ENCODE peak calls at places on chromosomes 16 and 17, in eight cellular contexts. X is sigmoid colon, I is tibial artery, W is endodermal cell, N is transverse colon, Z is AG09309, C is esophagus muscularis mucosa, T is esophagus squamous epithelium. G is an unnamed sample.

GRCh38 chr16:72434159-72434558 is 262.2 kb upstream of the PMFBP1 start:
- DNase-seq in X (no peak), I (no peak), W (no peak), N (no peak), Z (no peak), C (no peak), T (no peak), G (peak)

GRCh38 chr16:13453325-13453724 is 466.6 kb upstream of the ERCC4 start:
- DNase-seq in X (no peak), I (no peak), W (no peak), N (no peak), Z (no peak), C (no peak), T (no peak), G (no peak)

GRCh38 chr17:57603978-57604377 is 141.1 kb downstream of the CCDC182 start:
- DNase-seq in X (no peak), I (no peak), W (no peak), N (peak), Z (no peak), C (no peak), T (no peak), G (no peak)

GRCh38 chr16:85126731-85127662 is 14.7 kb upstream of the CIBAR2 start:
- DNase-seq in X (no peak), I (no peak), W (peak), N (no peak), Z (peak), C (no peak), T (no peak), G (peak)

GRCh38 chr17:7041607-7042506 is 2.0 kb downstream of the SLC16A11 start:
- DNase-seq in X (no peak), I (no peak), W (peak), N (no peak), Z (no peak), C (no peak), T (no peak), G (no peak)

GRCh38 chr17:67194134-67194533 is 50.9 kb downstream of the HELZ start:
- DNase-seq in X (no peak), I (no peak), W (no peak), N (no peak), Z (no peak), C (no peak), T (no peak), G (no peak)

GRCh38 chr16:13912891-13913290 is 7.1 kb upstream of the ERCC4 start:
- DNase-seq in X (no peak), I (no peak), W (no peak), N (no peak), Z (no peak), C (no peak), T (no peak), G (no peak)

GRCh38 chr17:7114241-7114874 is at the start of gene ASGR2:
- DNase-seq in X (no peak), I (no peak), W (no peak), N (no peak), Z (no peak), C (no peak), T (no peak), G (no peak)

GRCh38 chr16:68367034-68367433 is 56.2 kb downstream of the PRMT7 start:
- DNase-seq in X (no peak), I (no peak), W (peak), N (peak), Z (no peak), C (no peak), T (no peak), G (no peak)

GRCh38 chr16:85176541-85177447 is 64.5 kb upstream of the CIBAR2 start:
- DNase-seq in X (no peak), I (no peak), W (no peak), N (no peak), Z (no peak), C (no peak), T (no peak), G (no peak)

DNA sequence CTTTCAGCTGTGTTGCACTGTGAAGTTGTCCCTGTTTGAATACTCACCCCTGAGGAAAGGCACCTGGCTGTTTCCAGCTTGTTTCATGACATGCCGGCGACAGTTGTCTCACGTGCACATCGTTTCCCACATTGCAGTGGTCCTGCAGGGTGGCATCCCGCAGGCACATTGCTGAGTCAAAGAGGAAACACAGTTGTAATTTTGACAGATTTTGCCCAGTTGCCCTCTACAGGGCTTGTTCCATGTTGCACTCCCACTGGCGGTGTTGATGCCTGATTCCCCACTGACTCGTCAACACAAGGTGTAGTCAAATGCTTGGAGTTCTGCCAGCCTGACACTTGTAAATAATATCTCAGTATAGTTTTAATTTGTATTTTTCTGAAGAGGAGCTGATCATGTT is 23.8 kb downstream of the EPN2 start:
- DNase-seq in X (peak), I (no peak), W (no peak), N (no peak), Z (no peak), C (no peak), T (no peak), G (no peak)
- TF ChIP-seq CTCF in X (no peak), I (no peak), W (peak), N (no peak), Z (no peak), C (no peak), T (peak), G (no peak)

GRCh38 chr16:67161595-67162058 is 1.9 kb downstream of the FBXL8 start:
- DNase-seq in X (no peak), I (no peak), W (peak), N (no peak), Z (no peak), C (no peak), T (no peak), G (no peak)
- H3K4me3 ChIP-seq in X (no peak), I (peak), W (peak), N (peak), Z (peak), C (peak), T (peak), G (peak)

GRCh38 chr16:79893445-79893844 is 292.9 kb upstream of the MAF start:
- DNase-seq in X (no peak), I (no peak), W (no peak), N (no peak), Z (no peak), C (no peak), T (no peak), G (no peak)

GRCh38 chr16:79897444-79898146 is 297.1 kb upstream of the MAF start:
- DNase-seq in X (no peak), I (no peak), W (no peak), N (peak), Z (no peak), C (peak), T (no peak), G (no peak)

GRCh38 chr16:79895053-79895916 is 294.7 kb upstream of the MAF start:
- DNase-seq in X (no peak), I (no peak), W (no peak), N (no peak), Z (no peak), C (no peak), T (no peak), G (no peak)

GRCh38 chr16:79897087-79897443 is 296.5 kb upstream of the MAF start:
- DNase-seq in X (no peak), I (no peak), W (no peak), N (no peak), Z (no peak), C (no peak), T (no peak), G (no peak)

DNA sequence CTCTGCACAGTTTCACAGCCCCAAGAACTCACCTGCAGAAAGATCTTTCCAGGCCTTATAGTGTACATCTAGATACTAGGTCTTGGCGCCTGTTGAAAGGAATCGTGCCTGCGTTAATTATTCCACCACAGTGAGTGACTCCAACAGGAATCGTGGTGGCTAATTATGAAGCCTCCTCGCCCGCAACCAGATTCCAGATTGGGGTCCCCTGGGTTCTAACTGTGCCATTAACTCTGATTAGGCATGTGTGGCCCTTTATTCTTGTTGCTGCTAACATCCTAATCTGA is 295.3 kb upstream of the MAF start:
- DNase-seq in X (no peak), I (no peak), W (no peak), N (no peak), Z (no peak), C (peak), T (no peak), G (no peak)
- TF ChIP-seq CTCF in X (no peak), I (no peak), W (no peak), N (no peak), Z (no peak), C (no peak), T (no peak), G (no peak)

DNA sequence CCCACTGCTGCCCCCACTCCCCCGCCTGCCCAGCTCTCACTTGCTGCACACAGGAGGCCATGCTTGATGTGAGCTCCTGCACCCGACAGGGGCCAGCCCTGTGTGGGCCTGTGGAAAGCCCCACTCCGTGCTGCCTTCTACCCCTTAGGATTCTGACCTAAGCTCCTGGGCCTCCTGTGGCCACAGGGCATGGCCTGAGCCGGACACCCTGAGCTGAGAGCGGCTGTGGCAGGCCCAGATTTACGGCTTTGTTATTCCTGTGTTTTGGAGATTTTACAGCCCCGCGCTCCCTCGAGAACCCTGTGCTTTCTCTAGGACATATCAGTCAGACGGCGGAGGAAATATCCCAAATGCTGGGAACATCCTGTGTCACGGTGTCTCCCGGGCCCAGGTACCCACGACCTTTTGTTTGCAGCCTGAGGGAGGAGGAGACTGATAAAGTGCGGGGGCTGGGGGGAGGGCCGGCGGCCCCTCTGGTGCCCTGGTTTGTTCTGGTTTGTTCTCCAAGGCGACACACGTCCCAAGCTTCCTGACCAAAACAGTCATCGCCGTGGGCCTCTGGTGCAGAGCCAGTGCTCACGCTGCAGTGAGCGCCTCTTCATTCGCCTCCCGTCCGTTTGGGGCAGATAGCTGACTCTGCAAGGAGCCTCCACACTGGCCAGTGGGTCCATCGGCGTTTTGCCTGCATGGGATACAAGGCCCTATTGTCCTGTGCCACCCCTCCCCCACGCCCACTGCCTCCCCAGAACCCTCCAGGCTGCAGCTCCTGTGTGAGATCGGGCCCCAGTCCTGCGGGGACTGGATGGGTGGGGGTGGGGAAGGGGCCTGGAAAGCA is 363.3 kb downstream of the C16orf95 start:
- DNase-seq in X (peak), I (no peak), W (peak), N (no peak), Z (no peak), C (no peak), T (no peak), G (no peak)
- H3K4me3 ChIP-seq in X (no peak), I (no peak), W (no peak), N (no peak), Z (no peak), C (no peak), T (no peak), G (no peak)

DNA sequence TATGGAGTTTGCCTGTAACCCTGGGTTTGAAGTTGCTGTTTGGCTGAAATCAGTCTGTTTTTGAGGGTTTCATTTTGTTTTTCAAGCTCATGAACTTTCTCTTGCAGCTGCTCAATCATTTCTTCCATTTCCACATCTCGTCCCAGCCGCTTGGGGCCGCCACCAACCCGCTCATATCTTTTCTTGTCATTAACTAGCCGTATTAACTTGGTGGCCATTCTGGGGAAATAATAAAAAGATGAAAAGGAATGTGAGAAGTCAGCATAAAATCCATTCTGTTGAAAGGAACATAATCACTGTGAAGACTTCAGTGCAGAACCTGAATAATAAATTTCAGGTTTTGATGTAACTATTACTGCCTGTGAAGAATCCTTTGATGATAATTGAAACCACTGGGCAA is 11.5 kb downstream of the RPGRIP1L start:
- DNase-seq in X (no peak), I (no peak), W (peak), N (no peak), Z (no peak), C (no peak), T (no peak), G (no peak)
- TF ChIP-seq CTCF in X (no peak), I (no peak), W (peak), N (no peak), Z (no peak), C (no peak), T (no peak), G (no peak)